ENCODE peak calls at places on chromosomes 11 and 22, in six cellular contexts. One of them, this sample, is unnamed.

GRCh38 chr22:30968015-30968923 is at the start of gene MORC2:
- DNase-seq in sigmoid colon: peak; percentile 84
- DNase-seq in dorsolateral prefrontal cortex: peak; percentile 61
- DNase-seq in brain microvascular endothelial cell: no peak
- DNase-seq in AG04449: no peak
- DNase-seq in fibroblast of mammary gland: no peak
- DNase-seq in this sample: no peak

GRCh38 chr11:2991477-2992233 is 474 bp downstream of the NAP1L4 start:
- DNase-seq in brain microvascular endothelial cell: peak; percentile 12
- DNase-seq in dorsolateral prefrontal cortex: no peak
- DNase-seq in sigmoid colon: no peak
- DNase-seq in AG04449: no peak
- DNase-seq in fibroblast of mammary gland: peak; percentile 34
- DNase-seq in this sample: no peak

GRCh38 chr22:41830174-41830573 is 2.7 kb upstream of the SREBF2 start:
- DNase-seq in sigmoid colon: no peak
- DNase-seq in brain microvascular endothelial cell: no peak
- DNase-seq in fibroblast of mammary gland: no peak
- DNase-seq in dorsolateral prefrontal cortex: no peak
- DNase-seq in AG04449: no peak
- DNase-seq in this sample: no peak

GRCh38 chr11:115869780-115870431 is 365.7 kb upstream of the CADM1 start:
- DNase-seq in sigmoid colon: no peak
- DNase-seq in dorsolateral prefrontal cortex: no peak
- DNase-seq in brain microvascular endothelial cell: no peak
- DNase-seq in fibroblast of mammary gland: no peak
- DNase-seq in AG04449: no peak
- DNase-seq in this sample: no peak

GRCh38 chr22:21568207-21569075 is 927 bp downstream of the UBE2L3 start:
- DNase-seq in AG04449: no peak
- DNase-seq in sigmoid colon: no peak
- DNase-seq in fibroblast of mammary gland: no peak
- DNase-seq in dorsolateral prefrontal cortex: no peak
- DNase-seq in brain microvascular endothelial cell: no peak
- DNase-seq in this sample: no peak

GRCh38 chr11:112248216-112248615 is 12.4 kb downstream of the PLET1 start:
- DNase-seq in dorsolateral prefrontal cortex: no peak
- DNase-seq in AG04449: no peak
- DNase-seq in brain microvascular endothelial cell: no peak
- DNase-seq in sigmoid colon: no peak
- DNase-seq in fibroblast of mammary gland: peak; percentile 64
- DNase-seq in this sample: no peak

GRCh38 chr11:102473543-102473942 is 21.0 kb upstream of the TMEM123 start:
- DNase-seq in AG04449: no peak
- DNase-seq in fibroblast of mammary gland: no peak
- DNase-seq in brain microvascular endothelial cell: no peak
- DNase-seq in sigmoid colon: no peak
- DNase-seq in dorsolateral prefrontal cortex: no peak
- DNase-seq in this sample: no peak

GRCh38 chr11:132134322-132134721 is 763.9 kb downstream of the NTM start:
- DNase-seq in sigmoid colon: no peak
- DNase-seq in brain microvascular endothelial cell: no peak
- DNase-seq in dorsolateral prefrontal cortex: no peak
- DNase-seq in fibroblast of mammary gland: peak; percentile 65
- DNase-seq in AG04449: no peak
- DNase-seq in this sample: no peak

GRCh38 chr11:95074806-95075563 is 8.3 kb downstream of the SRSF8 start:
- DNase-seq in AG04449: no peak
- DNase-seq in sigmoid colon: no peak
- DNase-seq in dorsolateral prefrontal cortex: no peak
- DNase-seq in brain microvascular endothelial cell: no peak
- DNase-seq in fibroblast of mammary gland: no peak
- DNase-seq in this sample: peak; percentile 91

GRCh38 chr11:126404367-126404766 is 48.9 kb downstream of the ST3GAL4 start:
- DNase-seq in AG04449: no peak
- DNase-seq in sigmoid colon: no peak
- DNase-seq in dorsolateral prefrontal cortex: no peak
- DNase-seq in fibroblast of mammary gland: no peak
- DNase-seq in brain microvascular endothelial cell: no peak
- DNase-seq in this sample: no peak

GRCh38 chr22:29727248-29727551 is 7.4 kb downstream of the CABP7 start:
- DNase-seq in sigmoid colon: no peak
- DNase-seq in dorsolateral prefrontal cortex: no peak
- DNase-seq in brain microvascular endothelial cell: no peak
- DNase-seq in fibroblast of mammary gland: peak; percentile 49
- DNase-seq in AG04449: no peak
- DNase-seq in this sample: no peak

GRCh38 chr11:26949846-26950245 is 44.1 kb upstream of the FIBIN start:
- DNase-seq in brain microvascular endothelial cell: peak; percentile 44
- DNase-seq in AG04449: no peak
- DNase-seq in fibroblast of mammary gland: peak; percentile 71
- DNase-seq in dorsolateral prefrontal cortex: no peak
- DNase-seq in sigmoid colon: no peak
- DNase-seq in this sample: no peak

GRCh38 chr11:99920956-99921355 is 766.1 kb upstream of the ARHGAP42 start:
- DNase-seq in brain microvascular endothelial cell: no peak
- DNase-seq in dorsolateral prefrontal cortex: no peak
- DNase-seq in AG04449: no peak
- DNase-seq in fibroblast of mammary gland: no peak
- DNase-seq in sigmoid colon: no peak
- DNase-seq in this sample: no peak

GRCh38 chr11:66617148-66617814 is 851 bp downstream of the RBM14 start:
- DNase-seq in sigmoid colon: peak; percentile 89
- DNase-seq in AG04449: no peak
- DNase-seq in dorsolateral prefrontal cortex: peak; percentile 66
- DNase-seq in fibroblast of mammary gland: peak; percentile 49
- DNase-seq in brain microvascular endothelial cell: peak; percentile 40
- DNase-seq in this sample: no peak

GRCh38 chr11:74686792-74687191 is 44.4 kb downstream of the CHRDL2 start:
- DNase-seq in brain microvascular endothelial cell: peak; percentile 74
- DNase-seq in dorsolateral prefrontal cortex: peak; percentile 32
- DNase-seq in sigmoid colon: peak; percentile 48
- DNase-seq in fibroblast of mammary gland: peak; percentile 93
- DNase-seq in AG04449: no peak
- DNase-seq in this sample: no peak

GRCh38 chr22:38415046-38415445 is 40.0 kb downstream of the KCNJ4 start:
- DNase-seq in dorsolateral prefrontal cortex: peak; percentile 20
- DNase-seq in brain microvascular endothelial cell: no peak
- DNase-seq in fibroblast of mammary gland: no peak
- DNase-seq in AG04449: no peak
- DNase-seq in sigmoid colon: peak; percentile 55
- DNase-seq in this sample: no peak

GRCh38 chr11:132242662-132243061 is 872.2 kb downstream of the NTM start:
- DNase-seq in fibroblast of mammary gland: no peak
- DNase-seq in sigmoid colon: no peak
- DNase-seq in brain microvascular endothelial cell: no peak
- DNase-seq in AG04449: no peak
- DNase-seq in dorsolateral prefrontal cortex: no peak
- DNase-seq in this sample: no peak

GRCh38 chr22:26579331-26579886 is 10.5 kb downstream of the TPST2 start:
- DNase-seq in AG04449: no peak
- DNase-seq in brain microvascular endothelial cell: no peak
- DNase-seq in fibroblast of mammary gland: no peak
- DNase-seq in dorsolateral prefrontal cortex: no peak
- DNase-seq in sigmoid colon: no peak
- DNase-seq in this sample: no peak

GRCh38 chr11:65642014-65642671 is 4.2 kb downstream of the SIPA1 start:
- DNase-seq in dorsolateral prefrontal cortex: no peak
- DNase-seq in brain microvascular endothelial cell: no peak
- DNase-seq in AG04449: no peak
- DNase-seq in fibroblast of mammary gland: no peak
- DNase-seq in sigmoid colon: no peak
- DNase-seq in this sample: no peak

GRCh38 chr11:72553748-72554147 is 119.4 kb upstream of the CLPB start:
- DNase-seq in sigmoid colon: no peak
- DNase-seq in fibroblast of mammary gland: no peak
- DNase-seq in brain microvascular endothelial cell: no peak
- DNase-seq in dorsolateral prefrontal cortex: no peak
- DNase-seq in AG04449: no peak
- DNase-seq in this sample: no peak

GRCh38 chr11:81869337-81870065 is 864.2 kb downstream of the FAM181B start:
- DNase-seq in AG04449: no peak
- DNase-seq in dorsolateral prefrontal cortex: no peak
- DNase-seq in brain microvascular endothelial cell: peak; percentile 24
- DNase-seq in fibroblast of mammary gland: peak; percentile 38
- DNase-seq in sigmoid colon: no peak
- DNase-seq in this sample: no peak

GRCh38 chr11:85595285-85595884 is 31.8 kb downstream of the DLG2 start:
- DNase-seq in sigmoid colon: no peak
- DNase-seq in AG04449: no peak
- DNase-seq in dorsolateral prefrontal cortex: no peak
- DNase-seq in fibroblast of mammary gland: peak; percentile 68
- DNase-seq in brain microvascular endothelial cell: no peak
- DNase-seq in this sample: no peak

GRCh38 chr11:112949781-112950575 is 11.2 kb upstream of the NCAM1 start:
- DNase-seq in dorsolateral prefrontal cortex: no peak
- DNase-seq in sigmoid colon: peak; percentile 77
- DNase-seq in brain microvascular endothelial cell: no peak
- DNase-seq in fibroblast of mammary gland: no peak
- DNase-seq in AG04449: no peak
- DNase-seq in this sample: no peak

GRCh38 chr11:61126266-61126665 is 24.0 kb downstream of the CD5 start:
- DNase-seq in dorsolateral prefrontal cortex: no peak
- DNase-seq in sigmoid colon: no peak
- DNase-seq in brain microvascular endothelial cell: no peak
- DNase-seq in AG04449: no peak
- DNase-seq in fibroblast of mammary gland: no peak
- DNase-seq in this sample: no peak

GRCh38 chr11:23931443-23931842 is 565.4 kb upstream of the LUZP2 start:
- DNase-seq in AG04449: no peak
- DNase-seq in brain microvascular endothelial cell: no peak
- DNase-seq in sigmoid colon: no peak
- DNase-seq in dorsolateral prefrontal cortex: no peak
- DNase-seq in fibroblast of mammary gland: no peak
- DNase-seq in this sample: no peak

GRCh38 chr22:39408173-39408572 is 8.6 kb downstream of the TAB1 start:
- DNase-seq in sigmoid colon: no peak
- DNase-seq in brain microvascular endothelial cell: no peak
- DNase-seq in AG04449: no peak
- DNase-seq in dorsolateral prefrontal cortex: no peak
- DNase-seq in fibroblast of mammary gland: peak; percentile 51
- DNase-seq in this sample: no peak

GRCh38 chr11:134275534-134276395 is at the start of gene GLB1L3:
- DNase-seq in fibroblast of mammary gland: no peak
- DNase-seq in AG04449: no peak
- DNase-seq in sigmoid colon: no peak
- DNase-seq in brain microvascular endothelial cell: no peak
- DNase-seq in dorsolateral prefrontal cortex: peak; percentile 58
- DNase-seq in this sample: no peak

GRCh38 chr11:27698872-27699241 is 1.4 kb downstream of the BDNF start:
- DNase-seq in sigmoid colon: peak; percentile 77
- DNase-seq in dorsolateral prefrontal cortex: peak; percentile 54
- DNase-seq in AG04449: peak; percentile 52
- DNase-seq in fibroblast of mammary gland: peak; percentile 76
- DNase-seq in brain microvascular endothelial cell: peak; percentile 89
- DNase-seq in this sample: no peak

GRCh38 chr22:46060292-46061123 is 83.5 kb upstream of the WNT7B start:
- DNase-seq in sigmoid colon: peak; percentile 15
- DNase-seq in brain microvascular endothelial cell: no peak
- DNase-seq in AG04449: no peak
- DNase-seq in fibroblast of mammary gland: peak; percentile 51
- DNase-seq in dorsolateral prefrontal cortex: no peak
- DNase-seq in this sample: no peak

GRCh38 chr11:69013009-69013951 is at the start of gene MRGPRF:
- DNase-seq in AG04449: no peak
- DNase-seq in brain microvascular endothelial cell: peak; percentile 20
- DNase-seq in fibroblast of mammary gland: peak; percentile 89
- DNase-seq in dorsolateral prefrontal cortex: no peak
- DNase-seq in sigmoid colon: peak; percentile 100
- DNase-seq in this sample: no peak
- TF ChIP-seq CTCF in AG04449: peak; percentile 93
- TF ChIP-seq CTCF in brain microvascular endothelial cell: peak; percentile 69
- TF ChIP-seq CTCF in fibroblast of mammary gland: peak; percentile 60
- TF ChIP-seq CTCF in dorsolateral prefrontal cortex: no peak
- TF ChIP-seq CTCF in sigmoid colon: peak; percentile 79
- TF ChIP-seq CTCF in this sample: peak; percentile 40

GRCh38 chr22:43187171-43188099 is 501 bp upstream of the TTLL12 start:
- DNase-seq in AG04449: peak; percentile 31
- DNase-seq in fibroblast of mammary gland: peak; percentile 90
- DNase-seq in brain microvascular endothelial cell: peak; percentile 89
- DNase-seq in dorsolateral prefrontal cortex: peak; percentile 93
- DNase-seq in sigmoid colon: peak; percentile 97
- DNase-seq in this sample: peak; percentile 18
- H3K4me3 ChIP-seq in AG04449: peak overlapping the region; percentile 60
- H3K4me3 ChIP-seq in fibroblast of mammary gland: peak overlapping the region; percentile 51
- H3K4me3 ChIP-seq in brain microvascular endothelial cell: peak overlapping the region; percentile 59
- H3K4me3 ChIP-seq in dorsolateral prefrontal cortex: peak overlapping the region; percentile 84
- H3K4me3 ChIP-seq in sigmoid colon: peak overlapping the region; percentile 24
- H3K4me3 ChIP-seq in this sample: peak overlapping the region; percentile 65

GRCh38 chr11:92714111-92714510 is 255.3 kb upstream of the MTNR1B start:
- DNase-seq in sigmoid colon: no peak
- DNase-seq in fibroblast of mammary gland: no peak
- DNase-seq in brain microvascular endothelial cell: no peak
- DNase-seq in dorsolateral prefrontal cortex: no peak
- DNase-seq in AG04449: no peak
- DNase-seq in this sample: no peak
- TF ChIP-seq CTCF in sigmoid colon: no peak
- TF ChIP-seq CTCF in fibroblast of mammary gland: no peak
- TF ChIP-seq CTCF in brain microvascular endothelial cell: no peak
- TF ChIP-seq CTCF in dorsolateral prefrontal cortex: no peak
- TF ChIP-seq CTCF in AG04449: no peak
- TF ChIP-seq CTCF in this sample: no peak

DNA sequence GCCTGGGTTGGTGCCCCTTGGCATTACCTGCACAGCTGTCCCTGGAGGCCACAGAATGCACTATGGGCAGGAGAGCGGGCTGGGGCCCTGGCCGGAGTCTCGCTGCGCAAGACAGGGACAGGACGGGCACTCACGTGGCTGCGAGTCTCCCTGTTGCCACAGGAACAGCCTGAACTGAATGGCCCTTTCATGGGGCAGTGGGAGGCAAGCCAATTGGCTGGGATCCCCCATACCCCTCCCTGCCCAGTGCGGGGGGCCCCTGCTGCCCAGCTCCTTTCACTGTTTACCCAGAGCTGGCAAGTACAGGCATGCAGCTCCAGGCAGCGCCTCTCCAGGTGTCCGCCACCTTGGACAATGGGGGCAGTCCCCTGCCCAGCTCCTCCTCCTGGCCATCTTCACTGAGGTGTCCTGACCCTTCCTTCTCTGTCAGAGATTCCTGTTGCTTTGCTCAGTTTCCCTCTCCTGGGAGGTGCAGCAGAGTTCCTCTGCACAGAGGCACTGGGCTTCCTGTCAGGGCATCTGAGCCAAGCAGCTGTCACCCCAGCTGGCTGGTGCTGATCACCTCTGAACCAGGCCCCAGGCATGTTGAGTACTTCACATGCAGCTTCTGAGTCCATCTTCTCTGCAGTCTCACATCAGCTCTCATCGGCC is 5.2 kb downstream of the USP2 start:
- DNase-seq in AG04449: no peak
- DNase-seq in dorsolateral prefrontal cortex: peak; percentile 95
- DNase-seq in fibroblast of mammary gland: no peak
- DNase-seq in brain microvascular endothelial cell: no peak
- DNase-seq in sigmoid colon: peak; percentile 75
- DNase-seq in this sample: no peak
- H3K4me3 ChIP-seq in AG04449: no peak overlapping the region
- H3K4me3 ChIP-seq in dorsolateral prefrontal cortex: peak overlapping the region; percentile 61
- H3K4me3 ChIP-seq in fibroblast of mammary gland: no peak overlapping the region
- H3K4me3 ChIP-seq in brain microvascular endothelial cell: no peak overlapping the region
- H3K4me3 ChIP-seq in sigmoid colon: no peak overlapping the region
- H3K4me3 ChIP-seq in this sample: no peak overlapping the region

GRCh38 chr22:27886843-27887151 is 32.3 kb downstream of the PITPNB start:
- DNase-seq in sigmoid colon: no peak
- DNase-seq in brain microvascular endothelial cell: no peak
- DNase-seq in fibroblast of mammary gland: no peak
- DNase-seq in dorsolateral prefrontal cortex: no peak
- DNase-seq in AG04449: no peak
- DNase-seq in this sample: no peak
- TF ChIP-seq CTCF in sigmoid colon: no peak
- TF ChIP-seq CTCF in brain microvascular endothelial cell: no peak
- TF ChIP-seq CTCF in fibroblast of mammary gland: no peak
- TF ChIP-seq CTCF in dorsolateral prefrontal cortex: no peak
- TF ChIP-seq CTCF in AG04449: no peak
- TF ChIP-seq CTCF in this sample: no peak